ENCODE peak calls at places on chromosomes 12 and 14, in seven cellular contexts. Y is A549, F is tibial nerve, T is IMR-90, D is esophagus muscularis mucosa, J is Peyer's patch, U is stomach. X is an unnamed sample.

GRCh38 chr14:105325716-105326567 is 11.4 kb downstream of the PACS2 start:
- DNase-seq in Y (no peak), F (no peak), T (no peak), D (no peak), J (no peak), U (no peak), X (no peak)

GRCh38 chr12:23055004-23055403 is 430.0 kb downstream of the ETNK1 start:
- DNase-seq in Y (no peak), F (no peak), T (peak; percentile 7), D (no peak), J (no peak), U (no peak), X (no peak)

GRCh38 chr12:29230800-29231560 is 81.9 kb downstream of the FAR2 start:
- DNase-seq in Y (no peak), F (no peak), T (no peak), D (no peak), J (no peak), U (no peak), X (no peak)

GRCh38 chr14:23055621-23056256 is 1.6 kb downstream of the CDH24 start:
- DNase-seq in Y (no peak), F (no peak), T (peak; percentile 29), D (no peak), J (no peak), U (no peak), X (peak; percentile 90)

GRCh38 chr14:49106721-49107689 is 479.2 kb downstream of the RPS29 start:
- DNase-seq in Y (no peak), F (no peak), T (peak; percentile 47), D (no peak), J (no peak), U (no peak), X (no peak)

GRCh38 chr12:80040075-80040738 is 59.1 kb upstream of the OTOGL start:
- DNase-seq in Y (no peak), F (no peak), T (peak; percentile 49), D (no peak), J (no peak), U (no peak), X (no peak)

GRCh38 chr14:61733972-61734371 is 28.2 kb upstream of the SNAPC1 start:
- DNase-seq in Y (no peak), F (no peak), T (no peak), D (no peak), J (no peak), U (no peak), X (no peak)

GRCh38 chr14:67472726-67473125 is 15.8 kb downstream of the TMEM229B start:
- DNase-seq in Y (no peak), F (no peak), T (no peak), D (no peak), J (no peak), U (no peak), X (no peak)

GRCh38 chr12:18389820-18390219 is 128.5 kb downstream of the PIK3C2G start:
- DNase-seq in Y (no peak), F (no peak), T (no peak), D (no peak), J (no peak), U (no peak), X (no peak)

GRCh38 chr14:105067140-105067968 is 2.1 kb upstream of the GPR132 start:
- DNase-seq in Y (no peak), F (no peak), T (peak; percentile 61), D (no peak), J (peak; percentile 77), U (no peak), X (no peak)

GRCh38 chr14:78259831-78260230 is 89.7 kb downstream of the NRXN3 start:
- DNase-seq in Y (no peak), F (no peak), T (no peak), D (no peak), J (no peak), U (no peak), X (no peak)

GRCh38 chr14:60622920-60623263 is 26.4 kb downstream of the SIX1 start:
- DNase-seq in Y (no peak), F (no peak), T (peak; percentile 70), D (no peak), J (no peak), U (no peak), X (no peak)

GRCh38 chr14:84323963-84324362 is 1206.0 kb upstream of the FLRT2 start:
- DNase-seq in Y (no peak), F (no peak), T (no peak), D (no peak), J (no peak), U (no peak), X (no peak)

GRCh38 chr12:6295187-6295811 is 15.2 kb upstream of the PLEKHG6 start:
- DNase-seq in Y (peak; percentile 93), F (no peak), T (peak; percentile 82), D (no peak), J (no peak), U (peak; percentile 48), X (no peak)

GRCh38 chr14:60658909-60659585 is 9.8 kb upstream of the SIX1 start:
- DNase-seq in Y (no peak), F (no peak), T (peak; percentile 47), D (no peak), J (no peak), U (no peak), X (no peak)

GRCh38 chr12:106791531-106791930 is 17.0 kb downstream of the RIC8B start:
- DNase-seq in Y (no peak), F (no peak), T (no peak), D (no peak), J (no peak), U (no peak), X (no peak)

GRCh38 chr12:38587594-38587993 is 271.0 kb downstream of the ALG10B start:
- DNase-seq in Y (no peak), F (no peak), T (no peak), D (no peak), J (no peak), U (no peak), X (no peak)

GRCh38 chr14:58668848-58669480 is 31.2 kb downstream of the DACT1 start:
- DNase-seq in Y (no peak), F (no peak), T (no peak), D (no peak), J (no peak), U (no peak), X (no peak)

GRCh38 chr12:26125451-26126339 is 858 bp upstream of the BHLHE41 start:
- DNase-seq in Y (peak; percentile 81), F (peak; percentile 51), T (peak; percentile 73), D (peak; percentile 92), J (peak; percentile 80), U (peak; percentile 83), X (peak; percentile 79)

GRCh38 chr14:23863836-23864235 is 89.7 kb upstream of the DHRS4 start:
- DNase-seq in Y (no peak), F (no peak), T (no peak), D (no peak), J (no peak), U (no peak), X (no peak)

DNA sequence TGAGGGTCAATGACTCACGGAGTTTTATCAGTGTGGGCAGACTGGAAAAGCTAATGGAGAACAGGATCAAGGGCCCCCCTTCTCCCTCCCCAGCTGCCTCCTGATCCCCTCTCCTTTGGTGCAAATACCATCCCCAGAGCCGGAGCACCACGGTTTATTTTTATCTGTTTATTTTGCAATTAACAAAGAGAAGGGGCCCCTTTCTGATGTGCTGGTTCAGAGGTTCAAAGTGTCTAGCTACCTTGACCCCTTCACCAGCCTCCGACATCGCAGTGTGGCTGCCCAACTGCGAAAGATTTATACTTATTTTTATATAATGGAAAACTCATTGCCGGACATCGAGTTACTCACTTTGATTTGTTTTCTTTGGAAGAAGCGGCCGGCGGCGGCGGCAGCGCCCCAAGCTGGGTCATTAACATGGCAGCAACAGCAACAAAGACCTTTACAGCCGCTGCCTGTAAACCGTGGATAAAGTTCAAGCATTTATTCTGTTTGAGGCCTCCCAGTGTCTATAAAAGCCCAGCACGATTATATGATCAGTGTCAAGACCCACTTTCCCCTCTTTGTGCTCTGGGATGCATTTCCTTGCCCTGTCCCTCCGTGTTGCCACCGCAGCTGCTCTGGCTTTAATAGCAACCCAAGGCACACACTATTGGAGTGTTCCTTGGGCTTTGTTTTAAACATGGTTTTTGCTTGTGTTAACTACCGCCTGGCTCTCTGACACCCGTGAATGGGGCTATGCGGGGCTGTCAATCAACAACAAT is 47.4 kb upstream of the PARP11 start:
- DNase-seq in Y (no peak), F (no peak), T (no peak), D (no peak), J (no peak), U (no peak), X (no peak)
- TF ChIP-seq POLR2A in Y (no peak), F (no peak), T (no peak), D (no peak), J (no peak), U (no peak), X (no peak)

GRCh38 chr12:77644915-77645605 is 185.6 kb upstream of the NAV3 start:
- DNase-seq in Y (no peak), F (no peak), T (no peak), D (no peak), J (no peak), U (no peak), X (no peak)
- TF ChIP-seq CTCF in Y (no peak), F (no peak), T (no peak), D (no peak), J (no peak), U (no peak), X (no peak)

DNA sequence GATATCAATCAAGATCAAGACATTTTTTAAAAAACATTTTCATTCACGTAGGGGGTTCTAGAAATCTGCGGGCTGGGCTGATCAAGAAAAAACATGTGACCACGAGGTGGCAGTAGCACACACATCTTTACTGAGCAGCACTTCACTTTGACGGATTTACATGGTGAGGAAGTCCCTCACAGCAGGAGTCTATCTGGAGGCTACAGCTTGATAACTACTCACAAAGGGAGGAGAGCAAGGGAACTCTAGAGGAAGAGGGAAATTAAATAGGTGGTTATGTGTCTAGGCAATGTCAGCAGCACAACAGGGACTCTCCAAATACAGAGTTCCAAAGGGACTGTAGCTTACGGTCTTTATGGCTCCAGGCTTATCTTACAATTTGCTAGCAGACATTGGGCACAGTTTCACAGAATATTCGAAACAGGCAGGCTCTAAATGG is 248.1 kb downstream of the DPY19L2 start:
- DNase-seq in Y (peak; percentile 49), F (no peak), T (peak; percentile 59), D (no peak), J (peak; percentile 18), U (peak; percentile 28), X (no peak)
- H3K4me3 ChIP-seq in Y (no peak overlapping the region), F (no peak overlapping the region), T (no peak overlapping the region), D (no peak overlapping the region), J (no peak overlapping the region), U (no peak overlapping the region), X (no peak overlapping the region)

DNA sequence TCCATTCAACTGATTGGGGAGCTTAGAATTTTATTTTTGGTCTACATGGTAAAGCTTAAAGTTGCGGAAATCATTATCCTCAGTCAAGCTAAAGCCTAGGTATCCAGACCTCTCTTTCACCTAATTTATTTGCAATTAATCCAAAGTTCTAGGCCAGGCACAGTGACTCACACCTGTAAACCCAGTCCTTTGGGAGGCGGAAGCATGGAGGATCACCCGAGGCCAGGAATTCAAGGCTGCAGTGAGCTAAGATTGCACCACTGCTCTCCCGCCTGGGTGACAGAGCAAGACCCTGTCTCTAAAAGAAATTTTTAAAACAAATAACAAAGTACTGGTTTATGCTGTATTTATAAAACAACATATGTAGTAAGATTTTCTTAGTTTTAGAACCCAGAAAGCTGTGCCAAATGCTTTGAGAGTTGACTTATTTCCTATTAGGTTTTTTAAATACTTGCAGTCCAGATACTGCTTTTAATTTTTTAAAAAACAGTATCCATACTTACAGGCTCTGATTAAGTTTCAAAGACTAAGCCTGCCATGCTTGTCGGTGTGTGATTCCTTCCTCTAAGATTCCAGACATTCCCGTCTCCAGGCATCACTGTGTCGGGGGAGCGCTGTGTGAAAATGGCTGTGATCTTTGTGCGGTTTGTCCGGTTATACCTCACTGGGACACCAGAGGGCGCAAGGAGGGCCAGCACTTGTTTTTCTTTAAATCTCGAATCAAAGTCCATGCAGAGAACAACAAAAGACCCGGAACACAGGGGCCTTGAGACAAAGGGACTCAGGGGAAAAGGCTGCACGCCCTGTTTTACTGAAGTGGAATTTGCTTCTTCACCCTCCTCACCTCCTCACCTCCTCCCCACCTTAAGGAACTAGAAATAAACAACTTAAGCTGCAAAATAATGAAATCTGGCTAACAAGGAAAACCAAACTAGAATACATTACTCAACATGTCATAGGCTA is 24.6 kb upstream of the TMPO start:
- DNase-seq in Y (peak; percentile 67), F (peak; percentile 82), T (peak; percentile 90), D (peak; percentile 97), J (peak; percentile 84), U (peak; percentile 91), X (peak; percentile 84)
- TF ChIP-seq POLR2A in Y (no peak), F (no peak), T (no peak), D (no peak), J (no peak), U (no peak), X (no peak)

X was measured in lower leg skin.